ENCODE peak calls at places on chromosomes 1 and 21, in six cellular contexts. L, V, P, Q, W and X are unnamed samples.

GRCh38 chr1:211259596-211260126 is 495 bp downstream of the RCOR3 start:
- DNase-seq in L (peak), V (peak), P (no peak), Q (peak), W (peak), X (no peak)

GRCh38 chr1:172394167-172394751 is 26.2 kb upstream of the C1orf105 start:
- DNase-seq in L (no peak), V (no peak), P (peak), Q (peak), W (no peak), X (no peak)

GRCh38 chr1:203455706-203456105 is 19.9 kb upstream of the PRELP start:
- DNase-seq in L (no peak), V (no peak), P (no peak), Q (no peak), W (no peak), X (peak)

GRCh38 chr1:3908886-3909517 is 8.9 kb upstream of the C1orf174 start:
- DNase-seq in L (no peak), V (peak), P (no peak), Q (no peak), W (no peak), X (peak)

GRCh38 chr21:26460621-26461020 is 112.5 kb downstream of the CYYR1 start:
- DNase-seq in L (no peak), V (no peak), P (no peak), Q (no peak), W (no peak), X (no peak)

GRCh38 chr1:25795955-25796806 is 3.8 kb upstream of the SELENON start:
- DNase-seq in L (no peak), V (no peak), P (peak), Q (no peak), W (no peak), X (no peak)

GRCh38 chr1:248858096-248858890 is 592 bp downstream of the ZNF692 start:
- DNase-seq in L (peak), V (peak), P (peak), Q (peak), W (no peak), X (peak)

GRCh38 chr1:243712890-243713425 is 137.1 kb downstream of the AKT3 start:
- DNase-seq in L (no peak), V (no peak), P (no peak), Q (no peak), W (no peak), X (no peak)

GRCh38 chr1:198907423-198907746 is 268.5 kb downstream of the PTPRC start:
- DNase-seq in L (no peak), V (no peak), P (no peak), Q (no peak), W (no peak), X (no peak)

GRCh38 chr1:28506907-28507246 is 1.0 kb downstream of the RCC1 start:
- DNase-seq in L (no peak), V (no peak), P (no peak), Q (no peak), W (no peak), X (no peak)

GRCh38 chr1:28507247-28507645 is 1.4 kb downstream of the RCC1 start:
- DNase-seq in L (no peak), V (peak), P (no peak), Q (no peak), W (no peak), X (no peak)

GRCh38 chr1:28503117-28503516 is 2.7 kb upstream of the RCC1 start:
- DNase-seq in L (no peak), V (no peak), P (no peak), Q (no peak), W (no peak), X (no peak)

GRCh38 chr1:28507646-28508434 is 2.0 kb downstream of the RCC1 start:
- DNase-seq in L (no peak), V (peak), P (no peak), Q (no peak), W (no peak), X (no peak)

DNA sequence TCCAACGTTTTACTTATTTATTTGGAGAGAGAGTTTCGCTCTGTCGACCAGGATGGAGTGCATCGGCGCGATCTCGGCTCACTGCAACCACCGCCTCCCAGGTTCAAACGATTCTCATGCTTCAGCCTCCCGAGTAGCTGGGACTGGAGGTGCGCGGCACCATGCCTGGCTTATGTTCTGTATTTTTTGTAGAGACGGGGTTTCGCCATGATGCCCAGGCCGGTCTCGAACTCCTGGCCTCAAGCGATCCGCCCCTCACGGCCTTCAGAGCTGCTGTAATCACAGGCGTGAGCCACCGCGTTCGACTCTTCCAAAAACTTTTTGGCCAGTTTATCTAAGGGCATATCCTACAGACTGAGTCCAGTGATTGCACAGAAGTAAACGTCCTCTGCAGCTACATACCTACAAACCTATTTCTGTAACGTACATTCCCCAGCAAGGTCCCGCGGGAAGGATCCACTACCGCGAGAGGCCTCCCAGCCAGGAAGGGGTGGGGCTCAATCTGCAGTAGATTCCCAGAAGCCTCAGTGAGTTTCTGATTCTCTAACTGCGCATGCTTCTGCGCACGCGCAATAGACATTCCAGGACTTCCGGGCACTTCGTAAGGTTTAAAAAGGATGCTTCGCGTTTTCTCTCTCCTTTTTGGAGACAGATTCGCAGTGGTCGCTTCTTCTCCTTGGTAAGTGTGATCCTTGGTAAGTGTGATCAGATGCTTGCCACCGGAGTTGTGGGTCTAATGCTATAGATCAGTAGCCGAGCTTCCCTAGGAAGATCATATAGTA is at the start of gene RCC1:
- DNase-seq in L (peak), V (peak), P (peak), Q (peak), W (peak), X (peak)
- TF ChIP-seq EP300 in L (peak), V (no peak), P (no peak), Q (no peak), W (peak), X (no peak)

GRCh38 chr1:161805399-161806197 is 39.5 kb downstream of the ATF6 start:
- DNase-seq in L (no peak), V (no peak), P (no peak), Q (no peak), W (no peak), X (no peak)
- TF ChIP-seq EP300 in L (no peak), V (no peak), P (no peak), Q (no peak), W (no peak), X (no peak)

GRCh38 chr1:48222501-48223242 is at the start of gene SLC5A9:
- DNase-seq in L (no peak), V (no peak), P (peak), Q (peak), W (no peak), X (no peak)
- TF ChIP-seq EP300 in L (no peak), V (no peak), P (no peak), Q (no peak), W (no peak), X (no peak)

GRCh38 chr1:55571767-55572166 is 356.6 kb upstream of the USP24 start:
- DNase-seq in L (no peak), V (no peak), P (no peak), Q (no peak), W (no peak), X (no peak)

GRCh38 chr1:55579332-55579996 is 364.3 kb upstream of the USP24 start:
- DNase-seq in L (no peak), V (no peak), P (no peak), Q (no peak), W (no peak), X (no peak)

GRCh38 chr1:55572878-55573734 is 357.9 kb upstream of the USP24 start:
- DNase-seq in L (no peak), V (no peak), P (no peak), Q (no peak), W (no peak), X (no peak)

GRCh38 chr1:55580845-55581332 is 365.7 kb upstream of the USP24 start:
- DNase-seq in L (no peak), V (no peak), P (no peak), Q (no peak), W (no peak), X (no peak)

GRCh38 chr1:55575571-55576279 is 360.6 kb upstream of the USP24 start:
- DNase-seq in L (peak), V (no peak), P (no peak), Q (peak), W (peak), X (peak)
- TF ChIP-seq EP300 in L (no peak), V (no peak), P (no peak), Q (no peak), W (peak), X (no peak)